ENCODE peak calls at places on chromosomes 6 and 20, in eight cellular contexts. I is H9; O is EL; P is adrenal gland; M is kidney; E is NCI-H1417; L is activated naive CD8-positive, alpha-beta T cell treated with anti-CD3 and anti-CD28 coated beads, Interleukin-2, amount 50 U/mL, for 24 hours; J is HT1080. G is an unnamed sample.

GRCh38 chr6:79307321-79308036 is 73.0 kb upstream of the HMGN3 start:
- DNase-seq in I (no peak), O (no peak), P (no peak), M (peak), E (no peak), L (no peak), J (peak), G (no peak)

GRCh38 chr6:129552413-129552812 is 157.6 kb downstream of the ARHGAP18 start:
- DNase-seq in I (no peak), O (no peak), P (no peak), M (no peak), E (no peak), L (no peak), J (no peak), G (no peak)

GRCh38 chr6:6293317-6293716 is 27.1 kb downstream of the F13A1 start:
- DNase-seq in I (peak), O (no peak), P (no peak), M (no peak), E (no peak), L (no peak), J (no peak), G (no peak)

GRCh38 chr6:54800201-54800600 is 46.4 kb upstream of the FAM83B start:
- DNase-seq in I (no peak), O (no peak), P (no peak), M (no peak), E (no peak), L (no peak), J (no peak), G (no peak)

GRCh38 chr6:138431276-138432062 is 27.4 kb downstream of the HEBP2 start:
- DNase-seq in I (no peak), O (no peak), P (no peak), M (no peak), E (no peak), L (no peak), J (no peak), G (no peak)

GRCh38 chr6:24766685-24767462 is 7.9 kb upstream of the GMNN start:
- DNase-seq in I (no peak), O (peak), P (no peak), M (no peak), E (no peak), L (no peak), J (peak), G (peak)

GRCh38 chr6:7974932-7975763 is 64.6 kb upstream of the TXNDC5 start:
- DNase-seq in I (no peak), O (peak), P (peak), M (peak), E (no peak), L (no peak), J (peak), G (peak)

GRCh38 chr6:81998432-81998831 is 246.0 kb upstream of the TENT5A start:
- DNase-seq in I (no peak), O (peak), P (no peak), M (no peak), E (no peak), L (no peak), J (no peak), G (peak)

GRCh38 chr6:29596381-29596900 is 11.5 kb downstream of the OR2H2 start:
- DNase-seq in I (no peak), O (no peak), P (no peak), M (no peak), E (no peak), L (no peak), J (no peak), G (no peak)

GRCh38 chr6:139129284-139129683 is 5.6 kb upstream of the HECA start:
- DNase-seq in I (no peak), O (no peak), P (no peak), M (no peak), E (no peak), L (no peak), J (peak), G (peak)

GRCh38 chr20:44065401-44066340 is 121.3 kb downstream of the JPH2 start:
- DNase-seq in I (no peak), O (no peak), P (no peak), M (no peak), E (no peak), L (no peak), J (no peak), G (no peak)

GRCh38 chr6:168165373-168165772 is 86.4 kb upstream of the FRMD1 start:
- DNase-seq in I (no peak), O (peak), P (no peak), M (no peak), E (peak), L (no peak), J (no peak), G (peak)

GRCh38 chr6:38195113-38195635 is 375.6 kb downstream of the ZFAND3 start:
- DNase-seq in I (no peak), O (no peak), P (no peak), M (no peak), E (no peak), L (no peak), J (no peak), G (no peak)

GRCh38 chr6:136158971-136159370 is 91.1 kb downstream of the MTFR2 start:
- DNase-seq in I (no peak), O (no peak), P (no peak), M (no peak), E (no peak), L (no peak), J (no peak), G (peak)

GRCh38 chr20:31709939-31710338 is 12.7 kb downstream of the BCL2L1 start:
- DNase-seq in I (no peak), O (no peak), P (no peak), M (no peak), E (no peak), L (no peak), J (no peak), G (no peak)

GRCh38 chr20:17618673-17619013 is 48.8 kb downstream of the DSTN start:
- DNase-seq in I (no peak), O (no peak), P (no peak), M (peak), E (no peak), L (no peak), J (no peak), G (no peak)

GRCh38 chr6:68139130-68139529 is 496.0 kb upstream of the ADGRB3 start:
- DNase-seq in I (peak), O (no peak), P (no peak), M (no peak), E (peak), L (no peak), J (no peak), G (no peak)

GRCh38 chr20:62350098-62350628 is 16.9 kb downstream of the LAMA5 start:
- DNase-seq in I (no peak), O (no peak), P (no peak), M (peak), E (peak), L (no peak), J (peak), G (no peak)

GRCh38 chr20:21286775-21287174 is 16.4 kb upstream of the XRN2 start:
- DNase-seq in I (no peak), O (no peak), P (no peak), M (no peak), E (no peak), L (no peak), J (no peak), G (no peak)

GRCh38 chr6:130136803-130137202 is 85.9 kb downstream of the SAMD3 start:
- DNase-seq in I (no peak), O (no peak), P (no peak), M (no peak), E (no peak), L (no peak), J (no peak), G (peak)

GRCh38 chr20:25248501-25249172 is 752 bp downstream of the PYGB start:
- DNase-seq in I (peak), O (peak), P (peak), M (no peak), E (no peak), L (peak), J (peak), G (peak)

GRCh38 chr6:126831461-126831860 is 287.0 kb upstream of the RSPO3 start:
- DNase-seq in I (no peak), O (no peak), P (no peak), M (no peak), E (no peak), L (no peak), J (no peak), G (peak)

GRCh38 chr6:154071711-154072110 is 32.7 kb downstream of the OPRM1 start:
- DNase-seq in I (no peak), O (no peak), P (no peak), M (no peak), E (no peak), L (no peak), J (no peak), G (no peak)

GRCh38 chr6:69907981-69908498 is 41.7 kb downstream of the COL19A1 start:
- DNase-seq in I (no peak), O (no peak), P (no peak), M (no peak), E (no peak), L (no peak), J (no peak), G (peak)

GRCh38 chr6:46491201-46491788 is at the start of gene RCAN2:
- DNase-seq in I (peak), O (peak), P (peak), M (peak), E (peak), L (peak), J (peak), G (peak)

GRCh38 chr6:20924911-20925543 is 390.8 kb downstream of the CDKAL1 start:
- DNase-seq in I (no peak), O (peak), P (no peak), M (no peak), E (no peak), L (no peak), J (no peak), G (peak)

GRCh38 chr20:19653328-19653727 is 104.7 kb upstream of the RIN2 start:
- DNase-seq in I (no peak), O (no peak), P (no peak), M (no peak), E (no peak), L (no peak), J (no peak), G (no peak)

GRCh38 chr6:165937564-165938358 is 229.9 kb downstream of the TBXT start:
- DNase-seq in I (no peak), O (no peak), P (no peak), M (no peak), E (no peak), L (no peak), J (no peak), G (no peak)

GRCh38 chr6:146975093-146975492 is 229.1 kb upstream of the STXBP5 start:
- DNase-seq in I (no peak), O (no peak), P (no peak), M (no peak), E (no peak), L (no peak), J (no peak), G (no peak)

GRCh38 chr6:10414766-10415592 is at the start of gene TFAP2A:
- DNase-seq in I (peak), O (peak), P (no peak), M (no peak), E (no peak), L (no peak), J (no peak), G (peak)

GRCh38 chr6:15493437-15494168 is 169.2 kb downstream of the DTNBP1 start:
- DNase-seq in I (peak), O (peak), P (no peak), M (no peak), E (no peak), L (no peak), J (no peak), G (peak)

GRCh38 chr6:25169551-25170335 is 109.4 kb upstream of the CARMIL1 start:
- DNase-seq in I (no peak), O (no peak), P (peak), M (no peak), E (no peak), L (no peak), J (no peak), G (peak)

GRCh38 chr6:161292145-161292544 is 18.3 kb upstream of the AGPAT4 start:
- DNase-seq in I (peak), O (no peak), P (no peak), M (no peak), E (no peak), L (no peak), J (no peak), G (no peak)

GRCh38 chr6:62999796-63000195 is 211.5 kb upstream of the FKBP1C start:
- DNase-seq in I (no peak), O (no peak), P (no peak), M (no peak), E (no peak), L (no peak), J (no peak), G (no peak)

GRCh38 chr20:45857114-45857835 is at the start of the genes ACOT8 and ZSWIM3:
- DNase-seq in I (peak), O (peak), P (peak), M (peak), E (peak), L (peak), J (peak), G (peak)

GRCh38 chr20:46599227-46599987 is 49.0 kb upstream of the OCSTAMP start:
- DNase-seq in I (no peak), O (no peak), P (no peak), M (no peak), E (no peak), L (no peak), J (no peak), G (no peak)

GRCh38 chr6:98944168-98944567 is 3.6 kb downstream of the FBXL4 start:
- DNase-seq in I (no peak), O (no peak), P (no peak), M (no peak), E (no peak), L (no peak), J (no peak), G (no peak)

GRCh38 chr20:676967-677366 is 1.4 kb upstream of the SCRT2 start:
- DNase-seq in I (no peak), O (no peak), P (no peak), M (no peak), E (no peak), L (no peak), J (no peak), G (no peak)

GRCh38 chr6:169639653-169640278 is 62.1 kb downstream of the WDR27 start:
- DNase-seq in I (no peak), O (no peak), P (no peak), M (no peak), E (no peak), L (no peak), J (no peak), G (peak)